ENCODE peak calls at places on chromosome 15, in four cellular contexts. F, E, Z and Q are unnamed samples.

GRCh38 chr15:65867244-65867643 is 2.0 kb upstream of the RAB11A start:
- DNase-seq in E (no peak), F (no peak), Z (peak), Q (no peak)

GRCh38 chr15:35349916-35350315 is 196.0 kb downstream of the DPH6 start:
- DNase-seq in Z (no peak), F (no peak), E (no peak), Q (no peak)

GRCh38 chr15:72339777-72340177 is 19.8 kb upstream of the CELF6 start:
- DNase-seq in E (no peak), F (no peak), Z (peak), Q (peak)

GRCh38 chr15:88661041-88661765 is 22.4 kb downstream of the ISG20 start:
- DNase-seq in F (no peak), E (no peak), Z (peak), Q (no peak)

GRCh38 chr15:80739919-80740318 is 39.3 kb upstream of the CEMIP start:
- DNase-seq in Z (no peak), F (no peak), E (no peak), Q (no peak)

GRCh38 chr15:62465173-62465572 is 300.1 kb upstream of the C2CD4B start:
- DNase-seq in Z (no peak), F (no peak), E (no peak), Q (no peak)

GRCh38 chr15:41919954-41920538 is 26.2 kb upstream of the SPTBN5 start:
- DNase-seq in Z (no peak), F (no peak), E (no peak), Q (no peak)

GRCh38 chr15:86231864-86232801 is 152.5 kb downstream of the AGBL1 start:
- DNase-seq in E (peak), F (peak), Z (peak), Q (peak)

GRCh38 chr15:72857331-72858065 is 73.9 kb upstream of the ADPGK start:
- DNase-seq in Z (no peak), F (no peak), E (no peak), Q (no peak)

GRCh38 chr15:58701376-58701775 is 48.1 kb downstream of the ADAM10 start:
- DNase-seq in E (no peak), Z (no peak), F (no peak), Q (no peak)

GRCh38 chr15:70099167-70099965 is 1.6 kb upstream of the TLE3 start:
- DNase-seq in Z (peak), E (peak), F (peak), Q (peak)

GRCh38 chr15:75721923-75722870 is 9.5 kb upstream of the CSPG4 start:
- DNase-seq in Z (no peak), E (no peak), F (no peak), Q (peak)

GRCh38 chr15:69758291-69758771 is 305.7 kb downstream of the RPLP1 start:
- DNase-seq in Z (peak), F (no peak), E (no peak), Q (no peak)

GRCh38 chr15:41417812-41418211 is 917 bp downstream of the RTF1 start:
- DNase-seq in F (no peak), Z (peak), E (no peak), Q (no peak)

GRCh38 chr15:78979456-78980320 is 34.8 kb upstream of the CTSH start:
- DNase-seq in E (peak), Z (peak), F (peak), Q (peak)

GRCh38 chr15:60935130-60935529 is 294.0 kb downstream of the RORA start:
- DNase-seq in E (no peak), Z (no peak), F (no peak), Q (no peak)

GRCh38 chr15:90042766-90043525 is 41.8 kb downstream of the ZNF710 start:
- DNase-seq in E (no peak), Z (no peak), F (no peak), Q (no peak)

GRCh38 chr15:60941448-60941847 is 287.7 kb downstream of the RORA start:
- DNase-seq in F (no peak), Z (peak), E (no peak), Q (no peak)

GRCh38 chr15:74977599-74977998 is 17.8 kb upstream of the SCAMP5 start:
- DNase-seq in E (no peak), F (no peak), Z (peak), Q (no peak)

GRCh38 chr15:82540984-82541431 is 751 bp upstream of the RPS17 start:
- DNase-seq in F (no peak), E (peak), Z (peak), Q (peak)

GRCh38 chr15:34078900-34079299 is 22.8 kb downstream of the EMC7 start:
- DNase-seq in E (no peak), Z (no peak), F (no peak), Q (no peak)